ENCODE peak calls at places on chromosomes 5 and 9, in four cellular contexts. One of them, this sample, is unnamed.
A peak's percentile ranks its signal among the peaks of the same experiment; 100 is the strongest.

GRCh38 chr5:75668988-75669760 is 48.1 kb downstream of the POC5 start:
- DNase-seq in cardiac muscle cell: no peak
- DNase-seq in upper lobe of right lung: no peak
- DNase-seq in coronary artery: no peak
- DNase-seq in this sample: no peak

GRCh38 chr5:116938488-116938887 is 363.9 kb upstream of the SEMA6A start:
- DNase-seq in cardiac muscle cell: peak; percentile 28
- DNase-seq in upper lobe of right lung: no peak
- DNase-seq in coronary artery: no peak
- DNase-seq in this sample: no peak

GRCh38 chr9:75053869-75054268 is 25.8 kb upstream of the CARNMT1 start:
- DNase-seq in cardiac muscle cell: no peak
- DNase-seq in upper lobe of right lung: no peak
- DNase-seq in coronary artery: no peak
- DNase-seq in this sample: no peak

GRCh38 chr9:95107001-95107749 is 210.3 kb downstream of the FANCC start:
- DNase-seq in cardiac muscle cell: no peak
- DNase-seq in upper lobe of right lung: peak; percentile 55
- DNase-seq in coronary artery: no peak
- DNase-seq in this sample: peak; percentile 68

GRCh38 chr9:107484117-107484723 is 5.3 kb downstream of the KLF4 start:
- DNase-seq in cardiac muscle cell: peak; percentile 66
- DNase-seq in upper lobe of right lung: no peak
- DNase-seq in coronary artery: no peak
- DNase-seq in this sample: peak; percentile 66

GRCh38 chr5:122498163-122498562 is 186.1 kb downstream of the SNCAIP start:
- DNase-seq in cardiac muscle cell: peak; percentile 52
- DNase-seq in upper lobe of right lung: no peak
- DNase-seq in coronary artery: no peak
- DNase-seq in this sample: no peak

GRCh38 chr9:14301582-14301981 is 12.4 kb downstream of the NFIB start:
- DNase-seq in cardiac muscle cell: no peak
- DNase-seq in upper lobe of right lung: no peak
- DNase-seq in coronary artery: no peak
- DNase-seq in this sample: no peak

GRCh38 chr5:102262688-102263087 is 33.4 kb downstream of the SLCO4C1 start:
- DNase-seq in cardiac muscle cell: no peak
- DNase-seq in upper lobe of right lung: no peak
- DNase-seq in coronary artery: no peak
- DNase-seq in this sample: no peak

GRCh38 chr5:74762599-74762998 is 4.3 kb downstream of the GFM2 start:
- DNase-seq in cardiac muscle cell: no peak
- DNase-seq in upper lobe of right lung: no peak
- DNase-seq in coronary artery: no peak
- DNase-seq in this sample: peak; percentile 20

GRCh38 chr9:4489562-4489918 is 728 bp upstream of the SLC1A1 start:
- DNase-seq in cardiac muscle cell: peak; percentile 39
- DNase-seq in upper lobe of right lung: no peak
- DNase-seq in coronary artery: no peak
- DNase-seq in this sample: no peak

GRCh38 chr9:126326228-126327015 is at the start of gene MVB12B:
- DNase-seq in cardiac muscle cell: peak; percentile 70
- DNase-seq in upper lobe of right lung: peak; percentile 78
- DNase-seq in coronary artery: peak; percentile 72
- DNase-seq in this sample: no peak

GRCh38 chr9:131446276-131446675 is 52.4 kb downstream of the PRRC2B start:
- DNase-seq in cardiac muscle cell: no peak
- DNase-seq in upper lobe of right lung: no peak
- DNase-seq in coronary artery: no peak
- DNase-seq in this sample: no peak

GRCh38 chr9:16484178-16484577 is 386.3 kb downstream of the BNC2 start:
- DNase-seq in cardiac muscle cell: no peak
- DNase-seq in upper lobe of right lung: no peak
- DNase-seq in coronary artery: no peak
- DNase-seq in this sample: no peak

GRCh38 chr9:22041792-22042191 is 32.7 kb upstream of the CDKN2B start:
- DNase-seq in cardiac muscle cell: no peak
- DNase-seq in upper lobe of right lung: no peak
- DNase-seq in coronary artery: no peak
- DNase-seq in this sample: no peak

GRCh38 chr9:108687360-108687981 is 168.3 kb downstream of the ACTL7B start:
- DNase-seq in cardiac muscle cell: no peak
- DNase-seq in upper lobe of right lung: no peak
- DNase-seq in coronary artery: no peak
- DNase-seq in this sample: peak; percentile 65

GRCh38 chr5:6501701-6502100 is 53.0 kb downstream of the UBE2QL1 start:
- DNase-seq in cardiac muscle cell: no peak
- DNase-seq in upper lobe of right lung: no peak
- DNase-seq in coronary artery: no peak
- DNase-seq in this sample: no peak

GRCh38 chr9:91354846-91355245 is 6.9 kb downstream of the AUH start:
- DNase-seq in cardiac muscle cell: no peak
- DNase-seq in upper lobe of right lung: no peak
- DNase-seq in coronary artery: no peak
- DNase-seq in this sample: peak; percentile 52

GRCh38 chr5:65876496-65876895 is 49.9 kb upstream of the ERBIN start:
- DNase-seq in cardiac muscle cell: no peak
- DNase-seq in upper lobe of right lung: no peak
- DNase-seq in coronary artery: no peak
- DNase-seq in this sample: no peak

GRCh38 chr9:136031741-136032638 is 63.1 kb downstream of the NACC2 start:
- DNase-seq in cardiac muscle cell: no peak
- DNase-seq in upper lobe of right lung: no peak
- DNase-seq in coronary artery: no peak
- DNase-seq in this sample: no peak

GRCh38 chr9:33453286-33453882 is 6.0 kb upstream of the AQP3 start:
- DNase-seq in cardiac muscle cell: no peak
- DNase-seq in upper lobe of right lung: no peak
- DNase-seq in coronary artery: no peak
- DNase-seq in this sample: no peak

GRCh38 chr9:131237931-131238401 is 38.3 kb downstream of the FAM78A start:
- DNase-seq in cardiac muscle cell: peak; percentile 63
- DNase-seq in upper lobe of right lung: peak; percentile 84
- DNase-seq in coronary artery: no peak
- DNase-seq in this sample: peak; percentile 68

GRCh38 chr5:1415059-1415425 is 30.2 kb downstream of the SLC6A3 start:
- DNase-seq in cardiac muscle cell: no peak
- DNase-seq in upper lobe of right lung: peak; percentile 47
- DNase-seq in coronary artery: no peak
- DNase-seq in this sample: no peak

GRCh38 chr5:178241259-178241658 is 8.7 kb upstream of the PHYKPL start:
- DNase-seq in cardiac muscle cell: no peak
- DNase-seq in upper lobe of right lung: no peak
- DNase-seq in coronary artery: no peak
- DNase-seq in this sample: no peak

GRCh38 chr5:10533218-10533617 is 30.7 kb upstream of the ANKRD33B start:
- DNase-seq in cardiac muscle cell: peak; percentile 88
- DNase-seq in upper lobe of right lung: peak; percentile 60
- DNase-seq in coronary artery: no peak
- DNase-seq in this sample: no peak
- H3K4me3 ChIP-seq in cardiac muscle cell: no peak overlapping the region
- H3K4me3 ChIP-seq in upper lobe of right lung: no peak overlapping the region
- H3K4me3 ChIP-seq in coronary artery: peak overlapping the region; percentile 57
- H3K4me3 ChIP-seq in this sample: no peak overlapping the region

GRCh38 chr5:143972068-143972467 is 160.1 kb downstream of the HMHB1 start:
- DNase-seq in cardiac muscle cell: no peak
- DNase-seq in upper lobe of right lung: no peak
- DNase-seq in coronary artery: no peak
- DNase-seq in this sample: no peak

GRCh38 chr5:143964919-143965318 is 153.0 kb downstream of the HMHB1 start:
- DNase-seq in cardiac muscle cell: no peak
- DNase-seq in upper lobe of right lung: no peak
- DNase-seq in coronary artery: no peak
- DNase-seq in this sample: no peak

GRCh38 chr5:143966280-143966679 is 154.3 kb downstream of the HMHB1 start:
- DNase-seq in cardiac muscle cell: no peak
- DNase-seq in upper lobe of right lung: no peak
- DNase-seq in coronary artery: no peak
- DNase-seq in this sample: no peak

DNA sequence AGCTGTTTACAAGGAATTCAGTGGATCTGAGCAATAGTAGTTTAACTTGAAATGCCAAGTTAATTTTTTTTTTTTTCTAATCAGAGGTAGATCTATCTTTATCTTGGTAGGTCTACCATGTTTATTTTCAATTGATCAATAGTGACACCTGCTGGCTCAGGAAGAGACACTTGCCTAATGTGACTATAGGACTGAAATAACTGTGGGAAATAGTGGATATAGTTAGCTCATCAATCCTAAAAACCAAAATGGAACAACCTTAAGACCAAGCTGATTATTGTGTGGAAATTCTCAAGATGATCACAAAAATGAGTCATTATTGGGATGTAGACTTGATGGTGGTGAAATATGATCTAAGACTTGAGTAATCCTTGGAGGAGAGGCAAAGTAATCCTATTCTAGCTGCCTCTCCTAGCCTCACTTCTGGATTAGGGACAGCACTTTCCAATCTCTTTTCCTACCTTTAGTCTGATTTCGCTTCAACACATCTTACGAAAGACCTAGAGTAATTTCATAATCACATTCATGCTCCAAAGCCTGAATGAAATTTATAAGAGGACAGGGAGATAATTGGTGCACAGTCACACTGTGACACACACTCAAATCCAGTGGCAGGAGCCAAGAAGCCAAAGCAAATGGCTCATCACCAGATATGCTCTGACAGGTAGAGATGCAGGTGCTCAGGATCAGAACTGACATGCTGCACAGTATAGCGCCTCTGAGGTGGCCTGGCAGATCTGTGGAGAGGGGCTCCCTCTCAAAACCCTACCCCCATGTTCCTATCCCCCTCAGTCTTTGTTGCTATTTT is 156.3 kb downstream of the HMHB1 start:
- DNase-seq in cardiac muscle cell: peak; percentile 7
- DNase-seq in upper lobe of right lung: no peak
- DNase-seq in coronary artery: no peak
- DNase-seq in this sample: peak; percentile 82
- TF ChIP-seq CTCF in cardiac muscle cell: peak; percentile 48
- TF ChIP-seq CTCF in upper lobe of right lung: peak; percentile 46
- TF ChIP-seq CTCF in coronary artery: no peak
- TF ChIP-seq CTCF in this sample: peak; percentile 50

GRCh38 chr5:60870857-60871256 is 26.8 kb upstream of the ELOVL7 start:
- DNase-seq in cardiac muscle cell: no peak
- DNase-seq in upper lobe of right lung: no peak
- DNase-seq in coronary artery: no peak
- DNase-seq in this sample: no peak
- H3K4me3 ChIP-seq in cardiac muscle cell: no peak overlapping the region
- H3K4me3 ChIP-seq in upper lobe of right lung: no peak overlapping the region
- H3K4me3 ChIP-seq in coronary artery: no peak overlapping the region
- H3K4me3 ChIP-seq in this sample: no peak overlapping the region

GRCh38 chr5:133403741-133404364 is 208.5 kb downstream of the FSTL4 start:
- DNase-seq in cardiac muscle cell: no peak
- DNase-seq in upper lobe of right lung: no peak
- DNase-seq in coronary artery: peak; percentile 33
- DNase-seq in this sample: no peak

GRCh38 chr5:133402781-133403180 is 209.6 kb downstream of the FSTL4 start:
- DNase-seq in cardiac muscle cell: no peak
- DNase-seq in upper lobe of right lung: no peak
- DNase-seq in coronary artery: peak; percentile 21
- DNase-seq in this sample: no peak

GRCh38 chr5:133406208-133406607 is 206.1 kb downstream of the FSTL4 start:
- DNase-seq in cardiac muscle cell: no peak
- DNase-seq in upper lobe of right lung: no peak
- DNase-seq in coronary artery: peak; percentile 57
- DNase-seq in this sample: no peak

GRCh38 chr5:133405275-133406034 is 206.9 kb downstream of the FSTL4 start:
- DNase-seq in cardiac muscle cell: no peak
- DNase-seq in upper lobe of right lung: no peak
- DNase-seq in coronary artery: peak; percentile 38
- DNase-seq in this sample: no peak

DNA sequence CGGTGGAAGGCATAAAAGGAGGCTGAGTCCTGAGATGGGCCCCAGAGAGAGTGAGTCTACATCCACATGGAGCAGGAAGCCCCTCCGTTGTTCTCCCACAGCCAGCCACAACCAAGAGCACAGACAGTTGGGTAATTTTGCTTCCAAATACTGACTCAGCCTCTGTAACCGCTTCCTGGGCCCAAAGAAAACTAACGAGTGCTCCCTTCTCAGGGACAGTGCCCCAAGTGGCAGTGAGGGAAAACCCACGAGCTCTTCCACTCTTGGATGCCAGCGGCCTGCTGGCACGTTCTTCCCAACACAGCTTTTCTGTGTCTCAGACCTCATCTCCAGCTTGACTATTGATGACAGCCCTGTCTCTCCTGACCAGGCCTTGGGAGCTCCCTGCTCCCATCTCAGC is 207.6 kb downstream of the FSTL4 start:
- DNase-seq in cardiac muscle cell: no peak
- DNase-seq in upper lobe of right lung: no peak
- DNase-seq in coronary artery: peak; percentile 28
- DNase-seq in this sample: no peak
- TF ChIP-seq CTCF in cardiac muscle cell: no peak
- TF ChIP-seq CTCF in upper lobe of right lung: no peak
- TF ChIP-seq CTCF in coronary artery: no peak
- TF ChIP-seq CTCF in this sample: no peak

This sample was measured in AG09309.